ENCODE peak calls at places on chromosomes 1 and 21, in ten cellular contexts. W is NCI-H1694; B is activated CD4-positive, alpha-beta T cell treated with anti-CD3 and anti-CD28 coated beads for 36 hours; Z is amniotic stem cell; R is T47D; A is epithelial cell of esophagus; I is omental fat pad; Y is tibial artery; U is NCI-H510A treated with DMSO at 0.1 percent for 48 hours; G is endothelial cell. E is an unnamed sample.

GRCh38 chr1:75083848-75084514 is 50.2 kb upstream of the LHX8 start:
- DNase-seq in W (no peak), B (no peak), Z (no peak), R (no peak), A (peak; percentile 82), I (no peak), Y (no peak), U (no peak), G (no peak), E (peak; percentile 92)

GRCh38 chr1:83961571-83962295 is 37.2 kb downstream of the TTLL7 start:
- DNase-seq in W (no peak), B (no peak), Z (no peak), R (no peak), A (peak; percentile 4), I (no peak), Y (no peak), U (no peak), G (no peak), E (no peak)

GRCh38 chr1:166488327-166488726 is 321.5 kb upstream of the FAM78B start:
- DNase-seq in W (no peak), B (no peak), Z (no peak), R (no peak), A (no peak), I (no peak), Y (no peak), U (no peak), G (no peak), E (no peak)

GRCh38 chr1:6506210-6507036 is 15.0 kb upstream of the PLEKHG5 start:
- DNase-seq in W (no peak), B (no peak), Z (no peak), R (no peak), A (no peak), I (no peak), Y (no peak), U (no peak), G (no peak), E (no peak)

GRCh38 chr1:155085504-155086181 is 7.0 kb downstream of the EFNA3 start:
- DNase-seq in W (no peak), B (peak; percentile 92), Z (no peak), R (peak; percentile 66), A (peak; percentile 88), I (peak; percentile 67), Y (peak; percentile 86), U (no peak), G (no peak), E (peak; percentile 66)

GRCh38 chr21:37551406-37552355 is 185.1 kb downstream of the DYRK1A start:
- DNase-seq in W (no peak), B (no peak), Z (no peak), R (peak; percentile 47), A (no peak), I (no peak), Y (no peak), U (peak; percentile 22), G (no peak), E (no peak)

GRCh38 chr1:246067432-246068021 is 439.6 kb downstream of the SMYD3 start:
- DNase-seq in W (no peak), B (no peak), Z (no peak), R (no peak), A (no peak), I (no peak), Y (no peak), U (no peak), G (no peak), E (no peak)

GRCh38 chr1:202367200-202367742 is 18.8 kb downstream of the PPP1R12B start:
- DNase-seq in W (no peak), B (no peak), Z (no peak), R (no peak), A (no peak), I (no peak), Y (no peak), U (no peak), G (no peak), E (no peak)

GRCh38 chr1:195958131-195958530 is 650.1 kb downstream of the KCNT2 start:
- DNase-seq in W (no peak), B (no peak), Z (no peak), R (no peak), A (peak; percentile 97), I (no peak), Y (no peak), U (no peak), G (no peak), E (no peak)

GRCh38 chr1:90149101-90149500 is 154.2 kb downstream of the ZNF326 start:
- DNase-seq in W (no peak), B (no peak), Z (no peak), R (no peak), A (no peak), I (no peak), Y (no peak), U (no peak), G (no peak), E (no peak)

GRCh38 chr1:26328597-26328996 is 10.8 kb downstream of the CD52 start:
- DNase-seq in W (no peak), B (no peak), Z (no peak), R (no peak), A (no peak), I (no peak), Y (no peak), U (no peak), G (no peak), E (no peak)

GRCh38 chr1:234503193-234504050 is 24.4 kb upstream of the TARBP1 start:
- DNase-seq in W (no peak), B (no peak), Z (no peak), R (no peak), A (no peak), I (no peak), Y (no peak), U (no peak), G (no peak), E (no peak)

GRCh38 chr1:214541206-214541605 is 10.2 kb downstream of the PTPN14 start:
- DNase-seq in W (no peak), B (no peak), Z (no peak), R (no peak), A (no peak), I (no peak), Y (no peak), U (no peak), G (no peak), E (no peak)

GRCh38 chr1:63975447-63975846 is 201.6 kb downstream of the ROR1 start:
- DNase-seq in W (no peak), B (no peak), Z (no peak), R (no peak), A (no peak), I (no peak), Y (peak; percentile 78), U (no peak), G (no peak), E (no peak)

GRCh38 chr1:23594927-23595353 is 35.6 kb upstream of the ID3 start:
- DNase-seq in W (no peak), B (peak; percentile 41), Z (no peak), R (no peak), A (no peak), I (no peak), Y (no peak), U (peak; percentile 14), G (no peak), E (no peak)

GRCh38 chr1:246579818-246580217 is 13.6 kb downstream of the CNST start:
- DNase-seq in W (no peak), B (no peak), Z (no peak), R (no peak), A (no peak), I (no peak), Y (no peak), U (no peak), G (no peak), E (no peak)

GRCh38 chr21:18252686-18253085 is 8.1 kb downstream of the CHODL start:
- DNase-seq in W (no peak), B (peak; percentile 5), Z (no peak), R (no peak), A (no peak), I (no peak), Y (no peak), U (no peak), G (no peak), E (no peak)

GRCh38 chr1:182610606-182611194 is 6.5 kb upstream of the RGS16 start:
- DNase-seq in W (no peak), B (no peak), Z (no peak), R (no peak), A (no peak), I (no peak), Y (no peak), U (no peak), G (no peak), E (no peak)

GRCh38 chr1:58500036-58500435 is 46.5 kb downstream of the OMA1 start:
- DNase-seq in W (no peak), B (no peak), Z (no peak), R (no peak), A (no peak), I (no peak), Y (no peak), U (no peak), G (no peak), E (no peak)

GRCh38 chr1:214445846-214446614 is 105.4 kb downstream of the PTPN14 start:
- DNase-seq in W (no peak), B (no peak), Z (peak; percentile 54), R (no peak), A (peak; percentile 49), I (no peak), Y (no peak), U (no peak), G (no peak), E (peak; percentile 74)

GRCh38 chr1:108750476-108751191 is 4.2 kb downstream of the STXBP3 start:
- DNase-seq in W (no peak), B (no peak), Z (no peak), R (no peak), A (no peak), I (no peak), Y (no peak), U (no peak), G (no peak), E (no peak)

GRCh38 chr1:54225986-54226559 is 26.1 kb downstream of the MRPL37 start:
- DNase-seq in W (no peak), B (no peak), Z (no peak), R (no peak), A (no peak), I (no peak), Y (no peak), U (no peak), G (no peak), E (no peak)

GRCh38 chr1:240134596-240134995 is 42.9 kb downstream of the FMN2 start:
- DNase-seq in W (no peak), B (no peak), Z (no peak), R (no peak), A (no peak), I (no peak), Y (no peak), U (no peak), G (no peak), E (no peak)

GRCh38 chr1:87104945-87105344 is 190.5 kb downstream of the HS2ST1 start:
- DNase-seq in W (no peak), B (no peak), Z (no peak), R (no peak), A (peak; percentile 28), I (no peak), Y (no peak), U (no peak), G (no peak), E (no peak)

GRCh38 chr21:32214654-32215305 is 64.1 kb downstream of the MIS18A start:
- DNase-seq in W (no peak), B (no peak), Z (no peak), R (no peak), A (no peak), I (no peak), Y (no peak), U (no peak), G (no peak), E (no peak)

GRCh38 chr1:100145116-100145515 is 12.2 kb downstream of the TRMT13 start:
- DNase-seq in W (no peak), B (no peak), Z (no peak), R (no peak), A (no peak), I (no peak), Y (no peak), U (no peak), G (no peak), E (no peak)

GRCh38 chr1:67921725-67922489 is 88.6 kb upstream of the GNG12 start:
- DNase-seq in W (no peak), B (no peak), Z (no peak), R (no peak), A (peak; percentile 98), I (no peak), Y (no peak), U (no peak), G (no peak), E (no peak)

GRCh38 chr21:15741510-15741909 is 11.7 kb downstream of the USP25 start:
- DNase-seq in W (no peak), B (no peak), Z (no peak), R (no peak), A (peak; percentile 24), I (no peak), Y (no peak), U (no peak), G (no peak), E (no peak)